ENCODE peak calls at places on chromosomes 3 and 15, in seven cellular contexts. E is cardiac muscle cell, S is IMR-90, L is spleen, Z is dorsolateral prefrontal cortex, P is NT2/D1, C is fibroblast of lung. A is an unnamed sample. For H3K27me3, the result is how much of the 10 kb centered on the place peaks cover.

GRCh38 chr3:50390523-50391177 is 31.3 kb upstream of the TMEM115 start:
- DNase-seq in S (no peak), L (peak), E (no peak), C (no peak), P (no peak), Z (peak), A (no peak)

GRCh38 chr3:181860243-181860642 is 148.5 kb downstream of the SOX2 start:
- DNase-seq in E (no peak), S (no peak), C (no peak), Z (no peak), L (no peak), P (peak), A (no peak)

GRCh38 chr15:85473455-85473854 is 93.1 kb downstream of the AKAP13 start:
- DNase-seq in P (no peak), S (peak), E (no peak), L (no peak), C (peak), Z (no peak), A (no peak)

GRCh38 chr15:39399600-39399999 is 181.3 kb upstream of the THBS1 start:
- DNase-seq in C (no peak), L (no peak), Z (no peak), P (no peak), E (no peak), S (no peak), A (no peak)

GRCh38 chr3:161890147-161890625 is 393.6 kb downstream of the OTOL1 start:
- DNase-seq in S (peak), P (no peak), E (no peak), C (peak), Z (no peak), L (no peak), A (no peak)

GRCh38 chr3:173913397-173913796 is 515.9 kb downstream of the NLGN1 start:
- DNase-seq in S (peak), Z (no peak), P (no peak), E (peak), L (no peak), C (peak), A (no peak)

GRCh38 chr3:66394261-66395249 is 106.3 kb downstream of the LRIG1 start:
- DNase-seq in P (no peak), C (no peak), E (no peak), S (peak), Z (peak), L (peak), A (no peak)

GRCh38 chr3:13420817-13421755 is 964 bp upstream of the NUP210 start:
- DNase-seq in Z (no peak), L (peak), C (no peak), P (no peak), S (no peak), E (no peak), A (peak)

GRCh38 chr3:98445949-98446406 is 17.0 kb upstream of the OR5K1 start:
- DNase-seq in S (no peak), P (no peak), L (no peak), C (no peak), Z (no peak), E (no peak), A (no peak)

GRCh38 chr3:114953215-114953799 is 193.8 kb downstream of the ZBTB20 start:
- DNase-seq in E (no peak), C (no peak), P (no peak), S (no peak), Z (no peak), L (no peak), A (no peak)

DNA sequence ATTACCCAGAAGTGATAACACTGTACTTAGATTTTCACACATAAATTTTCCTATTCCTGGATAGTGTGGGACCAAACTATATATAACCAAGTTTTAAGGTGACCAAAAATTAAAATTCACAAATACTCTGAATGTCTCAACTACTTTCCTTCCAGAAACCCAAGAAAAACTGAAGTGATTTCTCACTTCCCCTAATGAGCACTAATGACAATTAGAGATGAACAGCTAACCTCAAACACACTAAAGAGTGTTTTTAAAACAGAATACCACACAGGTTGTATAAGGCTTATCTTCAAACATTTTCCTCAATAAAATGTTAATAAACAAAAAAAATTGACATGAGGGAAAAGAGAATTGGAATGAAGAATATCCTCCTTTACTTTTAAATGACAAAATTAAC is 188.2 kb downstream of the ZBTB20 start:
- DNase-seq in C (no peak), E (no peak), L (no peak), Z (no peak), P (no peak), S (no peak), A (no peak)
- H3K27me3 ChIP-seq in C (under half), E (under half), L (under half), Z (under half), P (under half), S (under half), A (under half)

GRCh38 chr3:14837864-14838263 is 19.1 kb downstream of the FGD5 start:
- DNase-seq in P (no peak), S (no peak), L (no peak), Z (no peak), E (no peak), C (peak), A (no peak)

GRCh38 chr3:14839236-14839635 is 20.5 kb downstream of the FGD5 start:
- DNase-seq in P (peak), S (no peak), L (no peak), E (no peak), C (no peak), Z (no peak), A (peak)

GRCh38 chr3:14834807-14835466 is 16.2 kb downstream of the FGD5 start:
- DNase-seq in Z (no peak), P (no peak), S (no peak), C (no peak), L (no peak), E (no peak), A (no peak)

GRCh38 chr3:14836049-14836468 is 17.3 kb downstream of the FGD5 start:
- DNase-seq in E (no peak), P (no peak), L (no peak), Z (no peak), C (peak), S (no peak), A (no peak)

DNA sequence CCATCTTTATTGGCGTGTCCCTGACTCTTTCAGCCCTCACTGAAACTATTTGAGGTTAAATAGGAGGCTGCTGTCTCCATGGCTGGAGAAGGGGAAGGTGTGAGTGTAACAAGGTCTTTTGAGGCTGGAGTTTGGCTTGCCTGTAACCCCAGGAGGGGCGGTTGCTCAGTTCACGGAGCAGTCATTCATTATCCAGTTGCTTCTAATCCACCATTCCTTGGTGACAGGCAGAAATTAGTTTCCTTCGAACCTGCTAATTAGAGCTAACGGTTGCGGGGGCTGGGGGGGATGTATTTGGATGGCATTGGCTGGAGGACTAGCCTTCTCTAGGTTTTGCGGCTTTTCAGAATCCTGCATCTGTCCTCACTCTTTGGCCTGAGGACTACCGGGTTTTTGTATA is 18.4 kb downstream of the FGD5 start:
- DNase-seq in S (no peak), P (no peak), C (no peak), L (no peak), E (no peak), Z (no peak), A (no peak)
- H3K27me3 ChIP-seq in S (under half), P (under half), C (under half), L (under half), E (under half), Z (under half), A (under half)

DNA sequence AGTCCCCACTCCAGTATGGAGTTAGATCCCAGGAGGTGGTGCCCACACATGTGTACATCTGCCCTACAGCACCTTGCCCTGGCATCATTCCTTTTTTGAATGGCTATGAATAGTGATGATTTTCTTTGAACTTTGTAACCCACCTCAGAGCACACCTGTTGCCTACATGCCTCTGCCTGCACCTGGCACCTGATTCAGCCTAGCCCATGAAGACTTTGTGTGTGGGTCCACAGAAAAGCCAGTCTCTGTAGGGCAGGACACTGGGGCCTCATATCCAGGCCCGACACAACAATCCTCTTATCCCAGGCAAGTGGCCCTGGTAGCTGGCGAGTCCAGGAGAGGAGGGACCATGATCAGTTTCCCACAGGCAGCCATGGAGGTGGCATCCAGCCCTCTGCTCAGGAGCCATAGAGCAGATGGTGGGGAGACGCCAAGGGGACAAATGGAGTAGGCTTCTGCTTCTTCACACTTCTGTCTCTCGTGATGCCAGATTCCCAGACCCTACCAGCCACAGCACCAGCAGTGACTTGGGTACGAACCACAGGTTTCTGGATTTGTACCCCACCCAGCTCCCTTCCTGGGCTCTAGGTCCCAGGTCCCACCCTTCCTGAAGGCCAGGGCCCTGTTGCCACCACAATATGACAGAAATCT is 230.7 kb downstream of the UACA start:
- DNase-seq in E (no peak), L (no peak), Z (no peak), P (no peak), C (no peak), S (no peak), A (no peak)
- H3K27me3 ChIP-seq in E (under half), L (under half), Z (under half), P (under half), C (under half), S (half or more), A (under half)

GRCh38 chr15:76056931-76057330 is 2.9 kb upstream of the TMEM266 start:
- DNase-seq in C (no peak), Z (no peak), L (no peak), P (no peak), S (no peak), E (no peak), A (no peak)

GRCh38 chr15:76058714-76059319 is 968 bp upstream of the TMEM266 start:
- DNase-seq in P (no peak), S (no peak), Z (peak), C (peak), L (no peak), E (peak), A (peak)

GRCh38 chr15:76059320-76060097 is at the start of gene TMEM266:
- DNase-seq in C (peak), P (peak), Z (peak), L (peak), S (peak), E (peak), A (peak)

GRCh38 chr15:76060098-76060989 is 559 bp downstream of the TMEM266 start:
- DNase-seq in S (no peak), P (no peak), C (no peak), Z (peak), E (no peak), L (no peak), A (peak)

DNA sequence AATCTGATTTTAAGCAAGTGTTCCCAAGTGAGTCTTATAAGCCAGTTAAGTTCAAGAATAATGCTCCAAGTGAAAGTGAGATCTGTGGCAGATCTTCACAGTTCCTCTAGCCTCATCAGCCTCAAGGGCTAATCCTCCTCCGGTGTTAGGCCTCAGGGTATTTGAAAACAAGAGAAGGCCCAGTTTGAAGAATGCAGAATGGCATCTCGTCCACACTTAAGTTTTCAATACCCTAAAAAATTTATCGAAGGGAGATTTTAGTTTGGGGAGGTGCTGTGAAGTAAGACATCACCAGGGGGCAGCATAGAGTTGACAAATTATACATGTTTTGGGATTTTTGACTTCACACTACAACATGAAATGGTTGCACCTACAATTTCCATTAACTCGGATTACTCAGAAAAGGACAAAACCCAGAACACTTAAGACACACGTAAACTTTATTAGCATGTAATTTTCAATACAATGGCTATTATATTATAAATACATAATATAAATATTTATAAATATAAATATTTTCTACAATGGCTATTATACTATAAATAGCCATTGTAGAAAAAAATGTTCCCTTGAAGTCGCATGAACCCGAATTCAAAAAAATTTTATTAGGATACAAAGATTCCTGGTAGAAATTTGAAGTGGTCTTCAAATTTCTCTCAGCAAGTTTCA is 2.3 kb upstream of the TMEM266 start:
- DNase-seq in S (peak), E (peak), L (no peak), C (peak), Z (no peak), P (peak), A (peak)
- H3K27me3 ChIP-seq in S (under half), E (under half), L (under half), C (under half), Z (under half), P (under half), A (under half)

DNA sequence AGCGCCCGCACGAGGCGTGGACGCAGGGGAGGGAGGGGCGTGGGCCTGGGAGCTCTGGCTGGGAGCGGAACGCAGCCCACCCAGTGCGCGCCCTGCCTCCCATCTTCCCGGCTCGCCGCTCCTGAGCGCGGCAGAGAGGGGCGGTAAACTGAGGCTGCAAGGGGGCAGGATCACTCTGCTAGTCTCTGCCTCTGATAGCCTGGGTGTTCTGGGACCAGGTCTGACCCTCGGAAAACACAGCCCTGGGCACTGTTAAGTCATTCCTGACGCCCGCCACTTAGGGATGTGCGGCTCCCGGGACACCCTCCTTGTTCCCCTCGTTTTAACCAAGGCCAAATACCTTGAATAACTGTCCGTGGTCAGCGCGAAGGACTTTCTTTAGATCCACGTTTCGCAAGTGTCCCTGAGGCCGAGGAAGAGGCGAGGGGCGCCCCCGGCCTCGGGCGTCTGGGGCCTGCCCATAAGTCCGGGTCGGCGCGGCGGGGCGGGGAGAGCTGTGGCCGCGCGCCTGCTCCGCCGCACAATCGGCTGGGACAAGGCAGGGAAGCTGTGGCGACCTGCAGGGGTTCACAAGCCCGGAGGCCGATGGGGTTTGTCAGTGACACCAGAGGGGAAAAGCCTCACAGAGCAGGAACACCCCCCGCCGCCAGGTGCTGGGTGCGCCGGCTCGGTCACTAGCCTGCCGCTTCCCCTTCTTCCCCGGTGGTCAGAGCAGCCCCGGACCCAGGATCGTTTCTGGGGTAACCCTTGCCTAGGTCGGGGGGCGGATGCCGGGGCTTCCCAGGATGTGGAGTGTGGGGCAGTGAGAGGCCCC is 1.5 kb downstream of the ITPKA start:
- DNase-seq in P (no peak), C (no peak), Z (no peak), E (peak), L (peak), S (no peak), A (peak)
- H3K27me3 ChIP-seq in P (half or more), C (under half), Z (under half), E (half or more), L (under half), S (under half), A (half or more)

GRCh38 chr15:60219841-60220240 is 177.9 kb downstream of the ANXA2 start:
- DNase-seq in L (no peak), C (no peak), Z (no peak), E (no peak), S (no peak), P (no peak), A (no peak)

GRCh38 chr15:60223161-60223560 is 174.6 kb downstream of the ANXA2 start:
- DNase-seq in E (no peak), L (no peak), P (no peak), C (no peak), S (no peak), Z (no peak), A (no peak)

GRCh38 chr15:60217161-60217560 is 180.6 kb downstream of the ANXA2 start:
- DNase-seq in C (no peak), S (no peak), Z (no peak), E (no peak), L (no peak), P (no peak), A (no peak)

GRCh38 chr15:60218256-60218655 is 179.5 kb downstream of the ANXA2 start:
- DNase-seq in L (no peak), E (no peak), S (no peak), P (no peak), Z (no peak), C (no peak), A (no peak)

GRCh38 chr15:60221356-60221755 is 176.4 kb downstream of the ANXA2 start:
- DNase-seq in Z (no peak), C (no peak), E (no peak), P (no peak), L (no peak), S (no peak), A (no peak)
- H3K27me3 ChIP-seq in Z (under half), C (under half), E (under half), P (under half), L (under half), S (under half), A (under half)

DNA sequence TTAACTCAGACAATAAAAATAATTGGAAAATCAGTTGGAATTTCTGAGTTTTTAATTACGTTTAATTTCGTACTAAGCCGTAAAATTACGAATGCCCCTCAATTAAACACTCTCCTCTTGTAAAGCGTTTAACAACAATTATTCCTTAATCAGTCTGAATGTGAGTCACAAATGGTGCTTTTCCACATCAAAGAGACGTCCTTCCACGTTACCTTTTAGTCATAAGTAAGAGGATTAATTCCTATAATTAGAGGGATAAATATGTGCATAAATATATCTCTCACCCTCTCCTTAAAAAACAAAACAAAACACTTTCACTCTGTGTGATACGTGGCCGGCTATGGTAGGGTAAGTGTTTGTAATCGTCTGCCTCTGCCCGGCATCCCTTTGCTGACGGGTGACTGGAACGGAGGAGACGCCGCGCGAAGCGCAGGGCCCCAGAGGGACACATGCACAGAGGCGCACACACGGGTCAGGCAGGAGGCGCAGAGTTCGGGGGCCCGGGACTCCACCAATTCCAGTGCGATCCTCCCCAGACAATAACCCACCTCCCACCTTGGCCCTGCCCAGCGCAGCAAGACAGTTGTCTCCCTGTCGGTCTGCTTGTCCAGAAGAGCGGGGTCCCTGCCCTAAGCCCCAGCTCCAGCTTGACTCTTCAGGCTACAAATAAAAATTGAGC is 9.7 kb upstream of the MEIS2 start:
- DNase-seq in Z (peak), C (peak), P (no peak), S (no peak), E (peak), L (no peak), A (peak)
- H3K27me3 ChIP-seq in Z (under half), C (under half), P (half or more), S (under half), E (under half), L (under half), A (half or more)